ENCODE peak calls at places on chromosomes 11 and 22, in six cellular contexts. U, P, N, G, R and L are unnamed samples.

GRCh38 chr22:39396797-39397195 is 2.8 kb upstream of the TAB1 start:
- DNase-seq in P (no peak), N (no peak), R (no peak), G (no peak), U (no peak), L (peak)

GRCh38 chr22:19044381-19044780 is 77.8 kb downstream of the DGCR2 start:
- DNase-seq in P (no peak), G (no peak), U (no peak), N (no peak), R (no peak), L (no peak)

GRCh38 chr22:46686221-46686872 is 51.7 kb downstream of the CERK start:
- DNase-seq in P (no peak), U (no peak), R (no peak), N (no peak), G (no peak), L (no peak)

GRCh38 chr11:35802221-35802620 is 139.6 kb downstream of the TRIM44 start:
- DNase-seq in G (no peak), P (no peak), U (no peak), N (no peak), R (no peak), L (no peak)

GRCh38 chr11:64801591-64802369 is 1.2 kb downstream of the MAP4K2 start:
- DNase-seq in R (no peak), U (no peak), G (no peak), N (peak), P (no peak), L (no peak)

GRCh38 chr11:41050791-41051190 is 408.7 kb downstream of the LRRC4C start:
- DNase-seq in U (no peak), P (no peak), R (no peak), G (no peak), N (no peak), L (no peak)

GRCh38 chr11:125001073-125001764 is 47.2 kb downstream of the CCDC15 start:
- DNase-seq in P (no peak), U (no peak), N (no peak), G (no peak), R (no peak), L (no peak)

GRCh38 chr11:86674965-86675364 is 2.5 kb upstream of the ME3 start:
- DNase-seq in N (no peak), U (no peak), R (no peak), P (no peak), G (no peak), L (no peak)

GRCh38 chr11:84503503-84503902 is 1123.6 kb downstream of the DLG2 start:
- DNase-seq in R (no peak), N (no peak), P (no peak), G (no peak), U (no peak), L (no peak)

GRCh38 chr11:93652161-93652597 is 9.3 kb upstream of the CEP295 start:
- DNase-seq in G (no peak), N (peak), U (no peak), P (peak), R (no peak), L (peak)

GRCh38 chr11:12817681-12818332 is 143.6 kb downstream of the TEAD1 start:
- DNase-seq in N (no peak), R (no peak), P (no peak), G (no peak), U (no peak), L (no peak)

GRCh38 chr11:100735949-100736675 is 49.0 kb downstream of the ARHGAP42 start:
- DNase-seq in R (no peak), P (no peak), U (no peak), N (no peak), G (no peak), L (no peak)

GRCh38 chr11:72069787-72070251 is 10.5 kb downstream of the NUMA1 start:
- DNase-seq in N (no peak), P (no peak), G (no peak), R (no peak), U (peak), L (no peak)

GRCh38 chr11:60345489-60345888 is 18.4 kb downstream of the MS4A6E start:
- DNase-seq in P (peak), U (no peak), G (no peak), R (peak), N (peak), L (no peak)

GRCh38 chr11:103959279-103959930 is 77.0 kb upstream of the DDI1 start:
- DNase-seq in R (no peak), U (no peak), P (no peak), G (no peak), N (peak), L (no peak)

GRCh38 chr11:104625246-104625645 is 273.0 kb downstream of the CASP12 start:
- DNase-seq in U (no peak), N (no peak), G (no peak), R (no peak), P (no peak), L (no peak)

GRCh38 chr11:119797137-119797611 is 68.2 kb upstream of the NECTIN1 start:
- DNase-seq in R (no peak), P (no peak), U (no peak), G (no peak), N (no peak), L (no peak)

GRCh38 chr11:35629914-35630313 is 11.7 kb downstream of the FJX1 start:
- DNase-seq in P (no peak), G (no peak), R (no peak), N (no peak), U (no peak), L (no peak)

GRCh38 chr11:58059011-58059358 is 28.2 kb downstream of the OR6Q1 start:
- DNase-seq in N (no peak), R (no peak), U (no peak), P (no peak), G (no peak), L (no peak)

GRCh38 chr11:35404397-35404775 is 15.0 kb downstream of the SLC1A2 start:
- DNase-seq in N (no peak), R (peak), G (no peak), U (no peak), P (peak), L (peak)

GRCh38 chr11:86396403-86396802 is 21.7 kb downstream of the CCDC81 start:
- DNase-seq in G (no peak), N (no peak), U (no peak), R (no peak), P (no peak), L (no peak)

GRCh38 chr11:130215531-130216220 is 56.1 kb downstream of the ST14 start:
- DNase-seq in U (peak), N (no peak), P (peak), R (peak), G (no peak), L (no peak)

GRCh38 chr22:29700949-29701927 is 18.6 kb upstream of the CABP7 start:
- DNase-seq in N (peak), U (no peak), G (no peak), R (peak), P (no peak), L (no peak)

GRCh38 chr11:122619757-122620156 is 35.8 kb upstream of the UBASH3B start:
- DNase-seq in N (no peak), P (no peak), U (no peak), R (no peak), G (no peak), L (no peak)

GRCh38 chr11:72668645-72669347 is 5.4 kb downstream of the PDE2A start:
- DNase-seq in N (no peak), R (no peak), U (no peak), P (no peak), G (no peak), L (no peak)

GRCh38 chr11:133918606-133919260 is 38.0 kb downstream of the IGSF9B start:
- DNase-seq in G (no peak), U (no peak), R (no peak), P (no peak), N (no peak), L (no peak)

GRCh38 chr11:57480409-57481137 is 20.2 kb downstream of the RTN4RL2 start:
- DNase-seq in N (peak), P (peak), R (peak), G (no peak), U (no peak), L (peak)